ENCODE peak calls at places on chromosomes 11 and 22, in seven cellular contexts. One of them, this sample, is unnamed.

GRCh38 chr22:22721681-22722309 is 77.4 kb downstream of the GGTLC2 start:
- DNase-seq in HT-29: no peak
- DNase-seq in activated CD8-positive, alpha-beta memory T cell treated with anti-CD3 and anti-CD28 coated beads, Interleukin-2, amount 50 U/mL, for 48 hours: peak
- DNase-seq in right lobe of liver: no peak
- DNase-seq in EL: peak
- DNase-seq in fibroblast of lung: peak
- DNase-seq in stimulated activated CD8-positive, alpha-beta memory T cell treated with anti-CD3 and anti-CD28 coated beads, Interleukin-4, amount 100 ng/mL, for 4 hours: peak
- DNase-seq in this sample: peak

GRCh38 chr11:35548925-35549561 is 23.6 kb upstream of the PAMR1 start:
- DNase-seq in EL: peak
- DNase-seq in fibroblast of lung: no peak
- DNase-seq in stimulated activated CD8-positive, alpha-beta memory T cell treated with anti-CD3 and anti-CD28 coated beads, Interleukin-4, amount 100 ng/mL, for 4 hours: no peak
- DNase-seq in activated CD8-positive, alpha-beta memory T cell treated with anti-CD3 and anti-CD28 coated beads, Interleukin-2, amount 50 U/mL, for 48 hours: no peak
- DNase-seq in right lobe of liver: no peak
- DNase-seq in HT-29: no peak
- DNase-seq in this sample: no peak

GRCh38 chr22:19786264-19786585 is 25.6 kb downstream of the TBX1 start:
- DNase-seq in activated CD8-positive, alpha-beta memory T cell treated with anti-CD3 and anti-CD28 coated beads, Interleukin-2, amount 50 U/mL, for 48 hours: no peak
- DNase-seq in EL: no peak
- DNase-seq in HT-29: no peak
- DNase-seq in stimulated activated CD8-positive, alpha-beta memory T cell treated with anti-CD3 and anti-CD28 coated beads, Interleukin-4, amount 100 ng/mL, for 4 hours: no peak
- DNase-seq in right lobe of liver: no peak
- DNase-seq in fibroblast of lung: no peak
- DNase-seq in this sample: no peak

GRCh38 chr11:11782532-11783110 is 59.2 kb upstream of the USP47 start:
- DNase-seq in activated CD8-positive, alpha-beta memory T cell treated with anti-CD3 and anti-CD28 coated beads, Interleukin-2, amount 50 U/mL, for 48 hours: no peak
- DNase-seq in right lobe of liver: no peak
- DNase-seq in fibroblast of lung: no peak
- DNase-seq in EL: no peak
- DNase-seq in HT-29: no peak
- DNase-seq in stimulated activated CD8-positive, alpha-beta memory T cell treated with anti-CD3 and anti-CD28 coated beads, Interleukin-4, amount 100 ng/mL, for 4 hours: no peak
- DNase-seq in this sample: no peak

GRCh38 chr11:636511-637332 is at the start of gene DRD4:
- DNase-seq in activated CD8-positive, alpha-beta memory T cell treated with anti-CD3 and anti-CD28 coated beads, Interleukin-2, amount 50 U/mL, for 48 hours: no peak
- DNase-seq in EL: peak
- DNase-seq in right lobe of liver: no peak
- DNase-seq in stimulated activated CD8-positive, alpha-beta memory T cell treated with anti-CD3 and anti-CD28 coated beads, Interleukin-4, amount 100 ng/mL, for 4 hours: no peak
- DNase-seq in HT-29: no peak
- DNase-seq in fibroblast of lung: no peak
- DNase-seq in this sample: no peak

GRCh38 chr11:37861671-37862070 is 1263.6 kb upstream of the RAG2 start:
- DNase-seq in fibroblast of lung: no peak
- DNase-seq in stimulated activated CD8-positive, alpha-beta memory T cell treated with anti-CD3 and anti-CD28 coated beads, Interleukin-4, amount 100 ng/mL, for 4 hours: no peak
- DNase-seq in EL: no peak
- DNase-seq in HT-29: no peak
- DNase-seq in activated CD8-positive, alpha-beta memory T cell treated with anti-CD3 and anti-CD28 coated beads, Interleukin-2, amount 50 U/mL, for 48 hours: no peak
- DNase-seq in right lobe of liver: no peak
- DNase-seq in this sample: no peak

GRCh38 chr11:49995559-49995958 is 13.2 kb upstream of the OR4C12 start:
- DNase-seq in fibroblast of lung: peak
- DNase-seq in EL: peak
- DNase-seq in stimulated activated CD8-positive, alpha-beta memory T cell treated with anti-CD3 and anti-CD28 coated beads, Interleukin-4, amount 100 ng/mL, for 4 hours: no peak
- DNase-seq in HT-29: peak
- DNase-seq in right lobe of liver: peak
- DNase-seq in activated CD8-positive, alpha-beta memory T cell treated with anti-CD3 and anti-CD28 coated beads, Interleukin-2, amount 50 U/mL, for 48 hours: peak
- DNase-seq in this sample: peak

GRCh38 chr11:121321614-121322243 is 29.2 kb downstream of the SC5D start:
- DNase-seq in fibroblast of lung: peak
- DNase-seq in activated CD8-positive, alpha-beta memory T cell treated with anti-CD3 and anti-CD28 coated beads, Interleukin-2, amount 50 U/mL, for 48 hours: no peak
- DNase-seq in HT-29: peak
- DNase-seq in stimulated activated CD8-positive, alpha-beta memory T cell treated with anti-CD3 and anti-CD28 coated beads, Interleukin-4, amount 100 ng/mL, for 4 hours: no peak
- DNase-seq in EL: peak
- DNase-seq in right lobe of liver: peak
- DNase-seq in this sample: no peak

This sample was measured in lung microvascular endothelial cell.